ENCODE peak calls at places on chromosomes 5 and 9, in seven cellular contexts. One of them, this sample, is unnamed.

GRCh38 chr9:21965401-21965951 is 28.7 kb downstream of the CDKN2A start:
- DNase-seq in uterus: no peak
- DNase-seq in left ventricle myocardium inferior: no peak
- DNase-seq in BJ: no peak
- DNase-seq in thyroid gland: peak
- DNase-seq in PC-3: peak
- DNase-seq in Calu3: peak
- DNase-seq in this sample: peak

GRCh38 chr9:116395409-116396037 is 241.9 kb downstream of the PAPPA start:
- DNase-seq in thyroid gland: no peak
- DNase-seq in left ventricle myocardium inferior: no peak
- DNase-seq in PC-3: no peak
- DNase-seq in BJ: no peak
- DNase-seq in Calu3: no peak
- DNase-seq in uterus: no peak
- DNase-seq in this sample: no peak

GRCh38 chr5:140345919-140346347 is 470 bp downstream of the HBEGF start:
- DNase-seq in PC-3: peak
- DNase-seq in uterus: peak
- DNase-seq in BJ: no peak
- DNase-seq in thyroid gland: peak
- DNase-seq in left ventricle myocardium inferior: peak
- DNase-seq in Calu3: peak
- DNase-seq in this sample: peak

GRCh38 chr9:4572184-4572826 is 82.0 kb downstream of the SLC1A1 start:
- DNase-seq in thyroid gland: no peak
- DNase-seq in Calu3: no peak
- DNase-seq in left ventricle myocardium inferior: no peak
- DNase-seq in PC-3: no peak
- DNase-seq in BJ: no peak
- DNase-seq in uterus: no peak
- DNase-seq in this sample: peak

GRCh38 chr5:56812110-56812509 is 3.2 kb upstream of the MAP3K1 start:
- DNase-seq in PC-3: no peak
- DNase-seq in BJ: no peak
- DNase-seq in left ventricle myocardium inferior: no peak
- DNase-seq in Calu3: no peak
- DNase-seq in thyroid gland: no peak
- DNase-seq in uterus: no peak
- DNase-seq in this sample: no peak

GRCh38 chr5:159208508-159209437 is 580 bp downstream of the RNF145 start:
- DNase-seq in left ventricle myocardium inferior: peak
- DNase-seq in BJ: no peak
- DNase-seq in uterus: peak
- DNase-seq in PC-3: no peak
- DNase-seq in thyroid gland: peak
- DNase-seq in Calu3: peak
- DNase-seq in this sample: peak

GRCh38 chr5:148268556-148268955 is at the start of gene SPINK13:
- DNase-seq in thyroid gland: peak
- DNase-seq in uterus: no peak
- DNase-seq in PC-3: peak
- DNase-seq in BJ: no peak
- DNase-seq in Calu3: peak
- DNase-seq in left ventricle myocardium inferior: no peak
- DNase-seq in this sample: no peak

GRCh38 chr5:172004824-172005237 is 1.6 kb downstream of the FBXW11 start:
- DNase-seq in Calu3: no peak
- DNase-seq in PC-3: no peak
- DNase-seq in BJ: no peak
- DNase-seq in thyroid gland: no peak
- DNase-seq in left ventricle myocardium inferior: no peak
- DNase-seq in uterus: no peak
- DNase-seq in this sample: peak

GRCh38 chr5:6399978-6400910 is 21.9 kb upstream of the MED10 start:
- DNase-seq in thyroid gland: no peak
- DNase-seq in left ventricle myocardium inferior: no peak
- DNase-seq in uterus: no peak
- DNase-seq in Calu3: no peak
- DNase-seq in PC-3: peak
- DNase-seq in BJ: peak
- DNase-seq in this sample: no peak

GRCh38 chr5:154302181-154302580 is 111.6 kb downstream of the GALNT10 start:
- DNase-seq in left ventricle myocardium inferior: peak
- DNase-seq in thyroid gland: peak
- DNase-seq in uterus: peak
- DNase-seq in Calu3: no peak
- DNase-seq in PC-3: no peak
- DNase-seq in BJ: no peak
- DNase-seq in this sample: no peak

GRCh38 chr9:112495614-112496013 is 9.0 kb downstream of the KIAA1958 start:
- DNase-seq in PC-3: no peak
- DNase-seq in left ventricle myocardium inferior: no peak
- DNase-seq in thyroid gland: no peak
- DNase-seq in Calu3: no peak
- DNase-seq in uterus: no peak
- DNase-seq in BJ: no peak
- DNase-seq in this sample: no peak

GRCh38 chr5:6716634-6717149 is 3.5 kb downstream of the TENT4A start:
- DNase-seq in thyroid gland: no peak
- DNase-seq in Calu3: no peak
- DNase-seq in BJ: no peak
- DNase-seq in PC-3: no peak
- DNase-seq in uterus: no peak
- DNase-seq in left ventricle myocardium inferior: no peak
- DNase-seq in this sample: no peak

GRCh38 chr5:56639491-56639890 is 175.9 kb upstream of the MAP3K1 start:
- DNase-seq in PC-3: no peak
- DNase-seq in uterus: no peak
- DNase-seq in thyroid gland: no peak
- DNase-seq in BJ: no peak
- DNase-seq in Calu3: no peak
- DNase-seq in left ventricle myocardium inferior: no peak
- DNase-seq in this sample: no peak

GRCh38 chr9:99120256-99120655 is 15.3 kb downstream of the TGFBR1 start:
- DNase-seq in left ventricle myocardium inferior: no peak
- DNase-seq in Calu3: no peak
- DNase-seq in BJ: no peak
- DNase-seq in PC-3: no peak
- DNase-seq in thyroid gland: no peak
- DNase-seq in uterus: no peak
- DNase-seq in this sample: no peak

GRCh38 chr9:100011062-100011681 is 87.6 kb downstream of the ERP44 start:
- DNase-seq in left ventricle myocardium inferior: no peak
- DNase-seq in Calu3: peak
- DNase-seq in thyroid gland: no peak
- DNase-seq in BJ: no peak
- DNase-seq in PC-3: peak
- DNase-seq in uterus: no peak
- DNase-seq in this sample: peak

GRCh38 chr5:157535042-157535865 is 40.3 kb downstream of the ADAM19 start:
- DNase-seq in thyroid gland: no peak
- DNase-seq in uterus: peak
- DNase-seq in left ventricle myocardium inferior: peak
- DNase-seq in PC-3: peak
- DNase-seq in BJ: no peak
- DNase-seq in Calu3: no peak
- DNase-seq in this sample: no peak

GRCh38 chr9:136686794-136687711 is at the start of gene AGPAT2:
- DNase-seq in left ventricle myocardium inferior: peak
- DNase-seq in BJ: no peak
- DNase-seq in Calu3: peak
- DNase-seq in uterus: peak
- DNase-seq in PC-3: peak
- DNase-seq in thyroid gland: peak
- DNase-seq in this sample: peak

GRCh38 chr5:28117273-28118065 is 1079.1 kb upstream of the CDH9 start:
- DNase-seq in thyroid gland: no peak
- DNase-seq in uterus: no peak
- DNase-seq in left ventricle myocardium inferior: no peak
- DNase-seq in PC-3: no peak
- DNase-seq in Calu3: no peak
- DNase-seq in BJ: no peak
- DNase-seq in this sample: no peak

GRCh38 chr5:59893061-59893435 is 478 bp downstream of the PDE4D start:
- DNase-seq in left ventricle myocardium inferior: no peak
- DNase-seq in BJ: no peak
- DNase-seq in thyroid gland: no peak
- DNase-seq in PC-3: no peak
- DNase-seq in uterus: no peak
- DNase-seq in Calu3: no peak
- DNase-seq in this sample: no peak

GRCh38 chr9:78826521-78826920 is 529.6 kb downstream of the PSAT1 start:
- DNase-seq in thyroid gland: no peak
- DNase-seq in Calu3: no peak
- DNase-seq in PC-3: no peak
- DNase-seq in uterus: no peak
- DNase-seq in left ventricle myocardium inferior: no peak
- DNase-seq in BJ: no peak
- DNase-seq in this sample: no peak

DNA sequence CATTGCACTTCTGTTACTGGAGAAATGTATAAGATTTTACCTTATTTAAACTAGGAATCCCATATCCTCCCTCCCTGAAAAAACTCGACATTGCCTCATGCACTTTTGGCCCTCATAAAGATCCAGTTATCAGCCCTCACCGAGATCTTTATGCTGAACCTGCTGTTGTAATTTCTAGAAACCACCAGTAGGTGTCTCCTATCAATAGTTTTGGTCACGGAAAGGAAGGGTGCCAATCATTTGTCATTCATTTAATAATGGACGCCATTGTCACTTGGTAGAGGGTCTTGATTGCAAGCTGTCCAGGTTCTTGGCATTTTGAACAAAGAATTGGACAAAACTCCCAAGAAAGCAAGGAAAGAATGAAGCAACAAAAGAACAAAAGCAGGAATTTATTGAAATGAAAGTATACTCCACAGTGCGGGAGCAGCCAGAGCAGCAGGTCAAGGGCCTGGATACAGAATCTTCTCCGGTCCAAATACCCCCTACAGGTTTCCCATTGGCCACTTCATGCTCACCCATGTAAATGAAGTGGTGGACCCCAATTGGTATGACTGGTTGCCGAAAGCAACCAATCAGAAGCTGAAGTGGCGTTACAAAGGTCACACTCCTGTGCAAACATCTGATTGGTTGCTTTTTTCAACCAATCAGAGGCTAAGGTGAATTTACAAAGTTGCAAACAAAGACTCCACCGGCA is 524.3 kb downstream of the PSAT1 start:
- DNase-seq in uterus: no peak
- DNase-seq in thyroid gland: no peak
- DNase-seq in PC-3: peak
- DNase-seq in left ventricle myocardium inferior: no peak
- DNase-seq in BJ: no peak
- DNase-seq in Calu3: peak
- DNase-seq in this sample: no peak
- TF ChIP-seq CTCF in uterus: peak
- TF ChIP-seq CTCF in thyroid gland: peak
- TF ChIP-seq CTCF in PC-3: peak
- TF ChIP-seq CTCF in left ventricle myocardium inferior: peak
- TF ChIP-seq CTCF in BJ: peak
- TF ChIP-seq CTCF in Calu3: peak
- TF ChIP-seq CTCF in this sample: peak

GRCh38 chr5:118611332-118611945 is 376.9 kb downstream of the DTWD2 start:
- DNase-seq in BJ: no peak
- DNase-seq in uterus: no peak
- DNase-seq in thyroid gland: peak
- DNase-seq in Calu3: peak
- DNase-seq in PC-3: peak
- DNase-seq in left ventricle myocardium inferior: no peak
- DNase-seq in this sample: peak
- TF ChIP-seq CTCF in BJ: peak
- TF ChIP-seq CTCF in uterus: no peak
- TF ChIP-seq CTCF in thyroid gland: peak
- TF ChIP-seq CTCF in Calu3: peak
- TF ChIP-seq CTCF in PC-3: peak
- TF ChIP-seq CTCF in left ventricle myocardium inferior: peak
- TF ChIP-seq CTCF in this sample: peak

GRCh38 chr5:115070737-115071136 is 99.0 kb downstream of the TRIM36 start:
- DNase-seq in Calu3: no peak
- DNase-seq in BJ: no peak
- DNase-seq in uterus: no peak
- DNase-seq in thyroid gland: no peak
- DNase-seq in left ventricle myocardium inferior: no peak
- DNase-seq in PC-3: no peak
- DNase-seq in this sample: no peak

GRCh38 chr5:115068239-115069086 is 101.2 kb downstream of the TRIM36 start:
- DNase-seq in left ventricle myocardium inferior: no peak
- DNase-seq in Calu3: peak
- DNase-seq in uterus: no peak
- DNase-seq in PC-3: peak
- DNase-seq in thyroid gland: no peak
- DNase-seq in BJ: no peak
- DNase-seq in this sample: peak

GRCh38 chr5:115072266-115073056 is 97.2 kb downstream of the TRIM36 start:
- DNase-seq in Calu3: peak
- DNase-seq in BJ: no peak
- DNase-seq in uterus: no peak
- DNase-seq in thyroid gland: no peak
- DNase-seq in left ventricle myocardium inferior: no peak
- DNase-seq in PC-3: no peak
- DNase-seq in this sample: no peak

DNA sequence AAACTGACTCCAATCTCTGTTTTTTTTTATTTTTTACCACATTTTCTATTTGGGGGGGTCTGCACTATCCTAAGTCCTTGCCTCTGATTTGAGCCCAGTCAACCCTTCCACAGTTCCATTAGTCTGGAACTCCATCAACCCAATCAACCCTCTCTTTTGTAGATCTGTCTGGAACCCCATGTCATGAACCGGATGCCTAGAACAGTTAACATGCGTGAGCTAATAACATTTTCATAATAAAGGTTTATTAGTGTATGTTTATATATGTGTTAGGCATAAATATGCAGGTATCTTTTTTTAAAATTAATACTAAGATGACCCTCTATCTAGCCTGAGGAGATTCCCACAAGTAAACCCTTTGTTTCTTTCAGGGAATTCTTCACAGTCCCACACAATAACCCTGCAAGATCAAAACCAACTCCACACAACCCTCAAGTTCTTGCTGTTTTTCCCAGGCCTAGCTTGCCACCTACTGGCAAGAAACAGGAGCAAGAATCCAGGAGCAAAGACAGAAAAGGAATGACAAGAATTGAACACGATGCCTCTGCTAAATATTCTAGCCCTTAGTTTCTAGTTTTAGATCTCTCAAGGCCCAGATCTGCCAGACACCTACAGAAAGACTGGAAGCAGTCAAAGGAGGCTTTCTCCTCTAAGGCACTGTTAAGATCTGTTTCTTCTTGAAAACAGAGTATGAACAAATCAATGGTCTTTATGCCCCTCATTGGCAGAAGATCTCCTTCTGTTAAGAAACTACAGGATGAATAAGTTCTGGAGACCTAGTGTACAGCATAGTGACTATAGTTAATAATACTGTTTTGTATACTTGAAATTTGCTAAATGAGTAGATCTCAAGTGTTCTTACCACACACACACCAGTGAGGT is 100.4 kb downstream of the TRIM36 start:
- DNase-seq in thyroid gland: peak
- DNase-seq in left ventricle myocardium inferior: no peak
- DNase-seq in uterus: no peak
- DNase-seq in PC-3: peak
- DNase-seq in BJ: no peak
- DNase-seq in Calu3: peak
- DNase-seq in this sample: peak
- TF ChIP-seq CTCF in thyroid gland: peak
- TF ChIP-seq CTCF in left ventricle myocardium inferior: peak
- TF ChIP-seq CTCF in uterus: no peak
- TF ChIP-seq CTCF in PC-3: peak
- TF ChIP-seq CTCF in BJ: peak
- TF ChIP-seq CTCF in Calu3: no peak
- TF ChIP-seq CTCF in this sample: peak

GRCh38 chr5:64506567-64507321 is 929 bp downstream of the RGS7BP start:
- DNase-seq in left ventricle myocardium inferior: no peak
- DNase-seq in BJ: no peak
- DNase-seq in thyroid gland: no peak
- DNase-seq in Calu3: peak
- DNase-seq in PC-3: no peak
- DNase-seq in uterus: no peak
- DNase-seq in this sample: no peak
- TF ChIP-seq CTCF in left ventricle myocardium inferior: no peak
- TF ChIP-seq CTCF in BJ: peak
- TF ChIP-seq CTCF in thyroid gland: no peak
- TF ChIP-seq CTCF in Calu3: no peak
- TF ChIP-seq CTCF in PC-3: peak
- TF ChIP-seq CTCF in uterus: no peak
- TF ChIP-seq CTCF in this sample: no peak